ENCODE peak calls at places on chromosomes 16 and 17, in four cellular contexts. F, X, D and V are unnamed samples.

GRCh38 chr16:54934536-54935410 is 4.1 kb downstream of the IRX5 start:
- DNase-seq in F (peak; percentile 67), X (no peak), D (no peak), V (no peak)

GRCh38 chr17:54521137-54521536 is 379.5 kb upstream of the TOM1L1 start:
- DNase-seq in F (no peak), X (no peak), D (no peak), V (no peak)

GRCh38 chr16:28063047-28063521 is 430 bp downstream of the GSG1L start:
- DNase-seq in F (no peak), X (peak; percentile 26), D (peak; percentile 22), V (no peak)

GRCh38 chr17:16923097-16923903 is 48.6 kb downstream of the TNFRSF13B start:
- DNase-seq in F (no peak), X (no peak), D (no peak), V (no peak)

GRCh38 chr17:83009414-83010322 is 69.7 kb upstream of the METRNL start:
- DNase-seq in F (no peak), X (no peak), D (no peak), V (no peak)

GRCh38 chr17:27473190-27473747 is 17.0 kb downstream of the KSR1 start:
- DNase-seq in F (no peak), X (no peak), D (no peak), V (no peak)

GRCh38 chr17:59372138-59372751 is 40.8 kb downstream of the YPEL2 start:
- DNase-seq in F (peak; percentile 55), X (no peak), D (peak; percentile 93), V (no peak)

GRCh38 chr17:77445908-77446535 is 305.3 kb downstream of the SEC14L1 start:
- DNase-seq in F (no peak), X (no peak), D (peak; percentile 71), V (peak; percentile 75)

GRCh38 chr17:68759002-68759342 is 157.8 kb upstream of the FAM20A start:
- DNase-seq in F (no peak), X (peak; percentile 5), D (no peak), V (no peak)

GRCh38 chr17:29107084-29107483 is 64.1 kb downstream of the PIPOX start:
- DNase-seq in F (no peak), X (no peak), D (no peak), V (no peak)
- H3K4me3 ChIP-seq in F (no peak overlapping the region), X (no peak overlapping the region), D (no peak overlapping the region), V (no peak overlapping the region)

GRCh38 chr17:32877164-32877764 is 340 bp upstream of the MYO1D start:
- DNase-seq in F (peak; percentile 90), X (peak; percentile 82), D (peak; percentile 86), V (peak; percentile 67)

GRCh38 chr17:32878211-32878610 is 1.3 kb upstream of the MYO1D start:
- DNase-seq in F (peak; percentile 20), X (no peak), D (peak; percentile 33), V (no peak)

GRCh38 chr17:32875230-32875903 is 1.6 kb downstream of the MYO1D start:
- DNase-seq in F (no peak), X (no peak), D (no peak), V (no peak)

GRCh38 chr17:32876414-32877163 is at the start of gene MYO1D:
- DNase-seq in F (peak; percentile 53), X (peak; percentile 28), D (peak; percentile 3), V (no peak)

GRCh38 chr17:32875904-32876413 is 965 bp downstream of the MYO1D start:
- DNase-seq in F (no peak), X (peak; percentile 3), D (peak; percentile 42), V (no peak)
- H3K4me3 ChIP-seq in F (peak overlapping the region; percentile 87), X (peak overlapping the region; percentile 60), D (peak overlapping the region; percentile 69), V (peak overlapping the region; percentile 60)

GRCh38 chr17:51189162-51189561 is 23.0 kb downstream of the NME2 start:
- DNase-seq in F (no peak), X (no peak), D (no peak), V (no peak)

GRCh38 chr17:51185763-51186332 is 19.6 kb downstream of the NME2 start:
- DNase-seq in F (no peak), X (no peak), D (no peak), V (no peak)

GRCh38 chr17:51191895-51192294 is 25.7 kb downstream of the NME2 start:
- DNase-seq in F (no peak), X (no peak), D (no peak), V (no peak)

GRCh38 chr17:51189628-51190027 is 23.4 kb downstream of the NME2 start:
- DNase-seq in F (no peak), X (no peak), D (peak; percentile 54), V (no peak)

DNA sequence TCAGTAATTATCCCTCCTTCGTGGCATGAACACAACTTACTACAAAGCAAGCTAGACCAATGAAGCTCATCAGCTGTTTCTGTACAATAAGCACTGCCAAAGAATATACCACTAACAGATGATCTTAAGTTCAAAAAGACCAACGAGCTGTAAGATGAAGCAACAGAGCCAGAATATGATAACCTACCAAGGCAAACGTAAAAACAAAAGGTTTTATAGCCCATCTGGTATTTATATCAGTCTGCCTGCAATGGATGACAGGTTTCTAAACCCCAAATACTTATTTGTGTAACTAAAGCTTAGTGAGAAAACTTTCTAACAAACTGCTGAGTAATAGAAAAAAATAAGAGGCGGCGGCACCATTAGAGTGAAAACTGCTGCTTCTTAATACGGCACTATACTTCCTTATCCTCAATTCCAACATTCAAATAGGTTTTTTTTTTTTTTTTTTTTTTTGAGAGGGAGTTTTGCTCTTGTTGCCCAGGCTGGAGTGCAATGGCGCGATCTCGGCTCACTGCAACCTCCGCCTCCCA is 22.2 kb downstream of the NME2 start:
- DNase-seq in F (no peak), X (no peak), D (no peak), V (no peak)
- H3K4me3 ChIP-seq in F (no peak overlapping the region), X (no peak overlapping the region), D (no peak overlapping the region), V (no peak overlapping the region)

GRCh38 chr16:67961551-67961957 is 6.9 kb downstream of the SLC12A4 start:
- DNase-seq in F (peak; percentile 97), X (no peak), D (no peak), V (no peak)

GRCh38 chr16:67962135-67962534 is 6.3 kb downstream of the SLC12A4 start:
- DNase-seq in F (no peak), X (no peak), D (no peak), V (no peak)

GRCh38 chr16:67959520-67959919 is 8.9 kb downstream of the SLC12A4 start:
- DNase-seq in F (no peak), X (no peak), D (peak; percentile 47), V (no peak)

GRCh38 chr16:67957622-67958021 is 10.8 kb downstream of the SLC12A4 start:
- DNase-seq in F (no peak), X (no peak), D (no peak), V (no peak)

DNA sequence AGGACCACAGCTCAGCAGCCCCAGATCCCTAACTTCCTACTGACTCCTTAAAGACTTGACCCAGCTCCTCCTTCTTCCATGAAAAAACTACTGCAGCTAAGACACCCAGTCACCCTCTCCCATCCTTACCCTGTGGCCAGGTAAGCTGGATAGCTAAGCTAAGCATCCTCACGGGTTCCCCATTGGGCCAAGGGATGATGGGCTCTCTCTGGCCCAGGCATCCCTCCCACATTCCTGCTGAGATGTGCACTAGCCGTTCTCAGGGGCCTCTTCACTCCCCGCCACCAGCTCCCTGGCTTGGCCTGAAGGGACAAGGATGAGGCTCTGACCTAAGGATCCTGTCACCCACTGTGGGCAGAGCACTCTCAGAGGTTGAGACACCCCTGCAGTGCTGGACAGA is 8.5 kb downstream of the SLC12A4 start:
- DNase-seq in F (no peak), X (no peak), D (no peak), V (no peak)
- H3K4me3 ChIP-seq in F (no peak overlapping the region), X (no peak overlapping the region), D (no peak overlapping the region), V (no peak overlapping the region)

GRCh38 chr17:14621826-14622621 is 321.1 kb downstream of the HS3ST3B1 start:
- DNase-seq in F (no peak), X (no peak), D (no peak), V (no peak)
- H3K4me3 ChIP-seq in F (no peak overlapping the region), X (no peak overlapping the region), D (no peak overlapping the region), V (no peak overlapping the region)